ENCODE peak calls at places on chromosomes 7 and 10, in eight cellular contexts. A is HCT116, B is suprapubic skin, M is endothelial cell of umbilical vein, S is stomach, L is sigmoid colon, K is prostate gland, F is GM12878. O is an unnamed sample.

GRCh38 chr10:13346912-13347234 is 1.2 kb downstream of the SEPHS1 start:
- DNase-seq in K (no peak), M (peak; percentile 39), B (no peak), A (no peak), S (no peak), L (no peak), F (no peak), O (no peak)

GRCh38 chr10:112810651-112811215 is 139.3 kb upstream of the TCF7L2 start:
- DNase-seq in S (no peak), A (no peak), M (no peak), F (no peak), L (no peak), K (no peak), B (no peak), O (no peak)

GRCh38 chr10:131821378-131822012 is 79.3 kb upstream of the PPP2R2D start:
- DNase-seq in B (peak; percentile 45), S (peak; percentile 17), K (no peak), M (no peak), F (no peak), L (peak; percentile 7), A (no peak), O (no peak)

GRCh38 chr10:99870051-99870730 is 87.8 kb downstream of the ABCC2 start:
- DNase-seq in M (no peak), K (no peak), S (no peak), L (no peak), F (no peak), B (no peak), A (no peak), O (no peak)

GRCh38 chr7:93205046-93205445 is 21.2 kb downstream of the HEPACAM2 start:
- DNase-seq in A (no peak), L (no peak), F (no peak), M (no peak), B (no peak), K (no peak), S (no peak), O (no peak)

GRCh38 chr10:103967433-103968142 is 648 bp downstream of the SLK start:
- DNase-seq in A (no peak), M (peak; percentile 65), K (peak; percentile 13), L (no peak), S (no peak), F (no peak), B (no peak), O (no peak)

GRCh38 chr7:80311313-80311712 is 176.7 kb downstream of the GNAI1 start:
- DNase-seq in A (no peak), S (no peak), M (peak; percentile 57), F (no peak), B (no peak), L (no peak), K (no peak), O (no peak)

GRCh38 chr10:100009793-100010676 is at the start of gene DNMBP:
- DNase-seq in A (peak; percentile 63), F (no peak), L (peak; percentile 91), B (peak; percentile 87), K (peak; percentile 70), S (peak; percentile 83), M (peak; percentile 83), O (peak; percentile 63)

GRCh38 chr10:86962136-86962980 is 4.0 kb downstream of the SNCG start:
- DNase-seq in K (no peak), S (peak; percentile 21), B (peak; percentile 61), A (no peak), M (no peak), L (peak; percentile 57), F (no peak), O (no peak)

GRCh38 chr10:24231200-24231599 is 22.3 kb downstream of the KIAA1217 start:
- DNase-seq in A (no peak), F (no peak), L (no peak), S (no peak), K (no peak), M (no peak), B (no peak), O (no peak)

GRCh38 chr10:125057158-125058001 is 103.0 kb downstream of the CTBP2 start:
- DNase-seq in L (peak; percentile 96), K (peak; percentile 67), M (peak; percentile 99), A (no peak), F (no peak), B (peak; percentile 86), S (no peak), O (peak; percentile 67)

GRCh38 chr7:132782777-132783633 is 206.7 kb upstream of the PLXNA4 start:
- DNase-seq in K (no peak), A (no peak), B (no peak), L (no peak), M (no peak), F (no peak), S (no peak), O (no peak)

GRCh38 chr10:25209618-25210017 is 34.8 kb downstream of the GPR158 start:
- DNase-seq in M (no peak), A (no peak), S (no peak), K (no peak), F (no peak), L (no peak), B (no peak), O (no peak)

GRCh38 chr7:149622444-149623210 is 125.0 kb upstream of the ZNF746 start:
- DNase-seq in F (no peak), A (no peak), M (no peak), B (no peak), L (no peak), K (no peak), S (no peak), O (no peak)
- H3K4me3 ChIP-seq in F (peak overlapping the region; percentile 99), A (peak overlapping the region; percentile 64), M (no peak overlapping the region), B (peak overlapping the region; percentile 88), L (peak overlapping the region; percentile 99), K (no peak overlapping the region), S (peak overlapping the region; percentile 91), O (peak overlapping the region; percentile 90)

DNA sequence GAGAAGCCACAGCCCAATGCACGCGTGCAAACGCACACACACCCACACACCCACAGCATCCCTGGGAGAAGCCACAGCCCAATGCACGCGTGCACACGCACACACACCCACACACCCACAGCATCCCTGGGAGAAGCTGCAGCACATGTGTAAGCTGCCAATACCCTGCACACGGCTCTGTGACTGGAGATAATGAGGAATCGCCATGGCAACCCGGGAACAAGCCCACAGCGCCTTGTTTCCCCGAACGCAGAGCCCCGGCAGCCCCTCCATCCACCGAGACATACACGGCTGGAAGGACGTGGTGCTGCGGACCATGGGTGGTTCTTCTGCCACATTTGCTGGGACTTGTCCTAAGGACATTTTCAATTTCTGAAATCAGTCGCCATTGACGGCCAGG is 221.3 kb downstream of the PTPRN2 start:
- DNase-seq in F (no peak), S (no peak), L (peak; percentile 34), B (no peak), M (no peak), A (no peak), K (no peak), O (peak; percentile 15)
- TF ChIP-seq POLR2AphosphoS5 in F (no peak), S (no peak), L (no peak), B (no peak), M (no peak), A (no peak), K (no peak), O (no peak)

GRCh38 chr7:17939111-17939669 is 1.1 kb downstream of the SNX13 start:
- DNase-seq in A (no peak), F (no peak), B (no peak), K (peak; percentile 7), S (no peak), L (no peak), M (peak; percentile 67), O (no peak)

GRCh38 chr7:17941171-17941490 is 837 bp upstream of the SNX13 start:
- DNase-seq in K (no peak), S (no peak), M (no peak), A (no peak), L (no peak), F (no peak), B (no peak), O (no peak)

GRCh38 chr7:17942231-17942630 is 1.9 kb upstream of the SNX13 start:
- DNase-seq in B (no peak), A (no peak), F (no peak), L (no peak), S (no peak), K (no peak), M (no peak), O (no peak)

GRCh38 chr7:17939670-17940301 is 508 bp downstream of the SNX13 start:
- DNase-seq in S (peak; percentile 54), A (no peak), F (no peak), K (peak; percentile 55), M (peak; percentile 73), L (peak; percentile 71), B (peak; percentile 86), O (no peak)

DNA sequence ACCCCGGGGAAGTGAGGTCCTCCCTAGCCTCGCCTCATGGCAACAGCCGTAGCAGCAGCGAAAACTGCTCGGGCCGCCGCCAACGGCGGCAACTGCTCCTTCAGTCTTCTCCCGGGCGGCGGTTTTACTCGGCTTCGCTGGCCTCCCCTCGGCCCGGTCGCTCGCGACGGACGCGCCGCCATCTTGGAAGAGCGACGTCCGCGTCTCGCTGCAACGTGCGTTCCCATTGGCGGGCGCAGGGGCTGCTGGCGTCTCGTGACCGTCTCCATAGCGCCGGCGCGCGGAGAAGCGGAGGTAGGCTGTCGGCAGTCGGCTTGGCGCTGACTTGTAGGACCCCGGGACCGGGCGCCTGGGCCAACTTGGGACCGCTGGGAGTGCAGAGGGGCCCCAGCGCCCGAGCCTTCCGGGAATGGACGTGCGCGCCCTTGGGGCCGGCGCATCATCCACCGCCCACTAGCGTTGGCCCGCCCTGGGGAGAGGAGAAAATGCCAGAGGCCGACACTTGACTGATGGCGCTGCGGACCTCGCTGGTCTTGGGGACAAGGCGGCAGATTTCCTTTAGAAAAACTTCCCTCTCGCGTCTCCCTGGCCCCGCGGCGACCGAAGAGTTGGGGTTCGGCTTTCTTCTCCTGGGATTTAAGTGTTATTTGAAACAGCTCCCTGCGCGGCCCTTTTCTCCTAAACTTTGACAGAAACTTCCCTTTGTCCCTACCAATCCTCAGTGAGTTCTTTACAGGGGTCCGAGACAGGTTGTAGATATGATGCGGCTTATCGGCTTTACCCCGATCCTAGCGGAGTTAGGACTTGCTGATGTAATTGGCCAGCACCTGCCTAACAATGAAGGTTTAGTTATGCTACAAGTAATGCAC is at the start of gene SNX13:
- DNase-seq in F (peak; percentile 41), S (peak; percentile 92), B (peak; percentile 96), A (peak; percentile 78), L (peak; percentile 95), M (peak; percentile 95), K (peak; percentile 91), O (peak; percentile 90)
- TF ChIP-seq POLR2A in F (peak; percentile 91), S (no peak), B (no peak), A (peak; percentile 64), L (peak; percentile 69), M (peak; percentile 78), K (peak; percentile 74), O (peak; percentile 81)

GRCh38 chr7:130141858-130142653 is 63.1 kb downstream of the TMEM209 start:
- DNase-seq in A (no peak), F (no peak), L (no peak), B (no peak), M (no peak), S (no peak), K (no peak), O (no peak)

GRCh38 chr7:130141161-130141857 is 63.9 kb downstream of the TMEM209 start:
- DNase-seq in L (peak; percentile 80), B (no peak), K (peak; percentile 74), F (no peak), S (peak; percentile 70), M (peak; percentile 48), A (no peak), O (peak; percentile 64)

GRCh38 chr7:130139193-130139950 is 65.8 kb downstream of the TMEM209 start:
- DNase-seq in S (no peak), K (no peak), F (no peak), B (no peak), M (no peak), A (no peak), L (no peak), O (no peak)

GRCh38 chr7:130142654-130143333 is 62.4 kb downstream of the TMEM209 start:
- DNase-seq in L (no peak), F (no peak), M (no peak), A (no peak), K (no peak), B (no peak), S (no peak), O (no peak)

GRCh38 chr7:130140551-130141160 is 64.5 kb downstream of the TMEM209 start:
- DNase-seq in B (no peak), K (no peak), M (no peak), L (no peak), F (no peak), S (no peak), A (no peak), O (no peak)
- H3K4me3 ChIP-seq in B (peak overlapping the region; percentile 67), K (peak overlapping the region; percentile 46), M (no peak overlapping the region), L (peak overlapping the region; percentile 77), F (peak overlapping the region; percentile 47), S (peak overlapping the region; percentile 60), A (no peak overlapping the region), O (peak overlapping the region; percentile 65)